ENCODE peak calls at places on chromosomes 5 and 9, in four cellular contexts. O is tibial artery, M is MM.1S, G is mammary epithelial cell. N is an unnamed sample.

GRCh38 chr9:4260661-4261060 is 39.2 kb downstream of the GLIS3 start:
- DNase-seq in M (no peak), O (no peak), G (peak), N (no peak)

GRCh38 chr9:81871695-81872094 is 56.5 kb upstream of the SPATA31D4 start:
- DNase-seq in O (no peak), M (no peak), G (peak), N (no peak)

GRCh38 chr5:123520677-123521247 is 8.8 kb downstream of the CSNK1G3 start:
- DNase-seq in O (no peak), G (no peak), M (no peak), N (no peak)

GRCh38 chr5:40991168-40991980 is 79.8 kb downstream of the MROH2B start:
- DNase-seq in G (peak), O (peak), M (no peak), N (peak)

GRCh38 chr5:5315068-5315835 is 107.2 kb upstream of the ICE1 start:
- DNase-seq in O (no peak), M (no peak), G (no peak), N (no peak)

GRCh38 chr9:3359778-3360177 is 166.0 kb downstream of the RFX3 start:
- DNase-seq in M (no peak), G (no peak), O (no peak), N (no peak)

GRCh38 chr5:75471193-75471592 is 40.2 kb downstream of the CERT1 start:
- DNase-seq in G (no peak), M (no peak), O (no peak), N (no peak)

GRCh38 chr5:73692166-73692640 is 66.2 kb downstream of the ARHGEF28 start:
- DNase-seq in O (no peak), G (peak), M (no peak), N (no peak)